ENCODE peak calls at places on chromosome 19, in five cellular contexts. V is mucosa of descending colon, Y is left lung, A is GM23338, F is IMR-90. X is an unnamed sample. For H3K4me1, the result is how much of the 10 kb centered on the place peaks cover.

GRCh38 chr19:37980419-37980975 is 73.5 kb downstream of the SIPA1L3 start:
- DNase-seq in Y (no peak), V (no peak), A (no peak), F (no peak), X (no peak)

GRCh38 chr19:35167251-35168119 is 12.9 kb downstream of the FXYD5 start:
- DNase-seq in A (no peak), Y (no peak), F (no peak), V (no peak), X (no peak)

GRCh38 chr19:17358395-17358794 is 18.7 kb downstream of the PLVAP start:
- DNase-seq in V (no peak), F (no peak), Y (no peak), A (no peak), X (no peak)

GRCh38 chr19:51572908-51573307 is 1.8 kb downstream of the ZNF175 start:
- DNase-seq in Y (no peak), V (no peak), F (peak), A (no peak), X (no peak)

GRCh38 chr19:38228491-38229439 is 4.7 kb upstream of the DPF1 start:
- DNase-seq in V (no peak), Y (no peak), A (peak), F (no peak), X (no peak)

GRCh38 chr19:29841209-29841558 is 29.4 kb downstream of the CCNE1 start:
- DNase-seq in F (no peak), V (no peak), Y (no peak), A (no peak), X (no peak)

GRCh38 chr19:43636121-43636683 is 3.4 kb downstream of the CADM4 start:
- DNase-seq in A (peak), V (no peak), Y (no peak), F (no peak), X (no peak)

GRCh38 chr19:45296365-45296764 is 26.3 kb downstream of the CKM start:
- DNase-seq in Y (no peak), A (no peak), F (no peak), V (no peak), X (no peak)

GRCh38 chr19:31154021-31154420 is 195.2 kb downstream of the TSHZ3 start:
- DNase-seq in Y (no peak), V (no peak), A (no peak), F (peak), X (no peak)

GRCh38 chr19:31054430-31054829 is 294.8 kb downstream of the TSHZ3 start:
- DNase-seq in V (peak), Y (peak), A (peak), F (peak), X (no peak)

GRCh38 chr19:13884726-13885591 is 8.0 kb downstream of the NANOS3 start:
- DNase-seq in A (no peak), Y (no peak), V (peak), F (no peak), X (peak)

GRCh38 chr19:31015778-31016177 is 333.5 kb downstream of the TSHZ3 start:
- DNase-seq in A (no peak), Y (no peak), V (no peak), F (no peak), X (no peak)

GRCh38 chr19:4061683-4062575 is 4.8 kb downstream of the ZBTB7A start:
- DNase-seq in F (no peak), V (peak), Y (peak), A (peak), X (peak)

GRCh38 chr19:51702103-51702753 is 9.1 kb downstream of the SPACA6 start:
- DNase-seq in Y (peak), F (peak), V (peak), A (peak), X (peak)

GRCh38 chr19:35090795-35091214 is 24.8 kb upstream of the FXYD3 start:
- DNase-seq in V (no peak), Y (no peak), A (peak), F (no peak), X (peak)

GRCh38 chr19:14383898-14384669 is 2.8 kb downstream of the ADGRE5 start:
- DNase-seq in V (peak), A (no peak), Y (peak), F (peak), X (no peak)

GRCh38 chr19:45507864-45508680 is 793 bp downstream of the VASP start:
- DNase-seq in Y (no peak), V (peak), F (no peak), A (peak), X (peak)

GRCh38 chr19:34900245-34900644 is 26.5 kb upstream of the ZNF30 start:
- DNase-seq in V (no peak), Y (no peak), F (no peak), A (no peak), X (no peak)

GRCh38 chr19:13848811-13849241 is 28.1 kb upstream of the NANOS3 start:
- DNase-seq in F (no peak), A (no peak), Y (no peak), V (peak), X (no peak)

GRCh38 chr19:34220472-34221063 is 33.8 kb upstream of the GARRE1 start:
- DNase-seq in F (peak), Y (peak), A (peak), V (peak), X (peak)

GRCh38 chr19:7778081-7778480 is 15.0 kb downstream of the CLEC4M start:
- DNase-seq in F (no peak), V (no peak), A (no peak), Y (no peak), X (no peak)

GRCh38 chr19:34365463-34366401 is 736 bp downstream of the GPI start:
- DNase-seq in F (peak), Y (peak), V (peak), A (peak), X (peak)

GRCh38 chr19:40444181-40445005 is at the start of gene SERTAD3:
- DNase-seq in V (peak), A (peak), F (peak), Y (peak), X (peak)

GRCh38 chr19:38149597-38149996 is 74.4 kb downstream of the DPF1 start:
- DNase-seq in F (peak), A (peak), V (no peak), Y (no peak), X (no peak)

GRCh38 chr19:34938886-34939285 is 12.2 kb downstream of the ZNF30 start:
- DNase-seq in F (no peak), A (no peak), Y (no peak), V (no peak), X (no peak)

GRCh38 chr19:15449620-15450527 is at the start of gene WIZ:
- DNase-seq in F (peak), Y (peak), V (peak), A (peak), X (peak)

GRCh38 chr19:19406878-19407639 is 1.6 kb downstream of the GATAD2A start:
- DNase-seq in A (no peak), V (peak), Y (peak), F (peak), X (peak)

GRCh38 chr19:17319473-17320238 is 10.3 kb downstream of the DDA1 start:
- DNase-seq in A (no peak), F (no peak), Y (no peak), V (no peak), X (no peak)

GRCh38 chr19:38617764-38618589 is at the start of gene MAP4K1:
- DNase-seq in V (peak), F (no peak), A (peak), Y (peak), X (no peak)

GRCh38 chr19:55423225-55423967 is 15.8 kb upstream of the UBE2S start:
- DNase-seq in V (no peak), A (no peak), F (no peak), Y (no peak), X (no peak)
- H3K4me1 ChIP-seq in V (under half), A (under half), F (under half), Y (under half), X (under half)

GRCh38 chr19:49421878-49422202 is 1.4 kb downstream of the PTH2 start:
- DNase-seq in A (no peak), F (no peak), V (no peak), Y (no peak), X (no peak)
- H3K4me3 ChIP-seq in A (peak), F (no peak), V (no peak), Y (no peak), X (no peak)

GRCh38 chr19:11052391-11052790 is 36.9 kb upstream of the LDLR start:
- DNase-seq in Y (no peak), V (no peak), F (no peak), A (no peak), X (no peak)

GRCh38 chr19:11058246-11059030 is 30.8 kb upstream of the LDLR start:
- DNase-seq in F (no peak), A (no peak), V (no peak), Y (no peak), X (no peak)

GRCh38 chr19:11054628-11055027 is 34.6 kb upstream of the LDLR start:
- DNase-seq in F (no peak), Y (no peak), A (no peak), V (no peak), X (no peak)

GRCh38 chr19:11050323-11051114 is 38.7 kb upstream of the LDLR start:
- DNase-seq in A (no peak), F (no peak), Y (no peak), V (no peak), X (no peak)

DNA sequence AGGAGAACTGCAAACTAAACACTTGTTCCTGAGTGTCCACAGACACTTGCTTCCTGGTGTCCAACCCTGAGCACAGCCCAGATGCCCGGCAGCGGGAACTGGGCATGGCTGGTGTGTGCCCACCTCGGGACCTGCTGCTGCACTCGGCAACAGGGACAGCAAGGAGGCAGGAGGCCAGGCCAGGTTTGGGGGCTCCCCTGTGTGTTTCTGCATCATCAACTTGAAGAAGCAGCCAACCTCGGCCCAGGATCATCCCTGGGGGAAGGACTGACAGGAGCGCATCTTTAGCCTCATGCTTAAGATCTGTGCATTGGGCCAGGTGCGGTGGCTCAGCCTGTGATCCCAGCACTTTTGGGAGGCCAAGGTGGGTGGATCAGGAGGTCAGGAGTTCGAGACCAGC is 35.1 kb upstream of the LDLR start:
- DNase-seq in F (no peak), V (no peak), A (no peak), Y (no peak), X (no peak)
- H3K4me1 ChIP-seq in F (under half), V (under half), A (under half), Y (under half), X (under half)

GRCh38 chr19:12750851-12751250 is 740 bp upstream of the BEST2 start:
- DNase-seq in A (no peak), V (no peak), Y (no peak), F (peak), X (no peak)

GRCh38 chr19:12754465-12755196 is 3.0 kb downstream of the BEST2 start:
- DNase-seq in F (no peak), V (no peak), A (peak), Y (no peak), X (no peak)

GRCh38 chr19:12749938-12750521 is 1.6 kb upstream of the BEST2 start:
- DNase-seq in F (peak), V (peak), Y (no peak), A (peak), X (no peak)

GRCh38 chr19:12751635-12752034 is at the start of gene BEST2:
- DNase-seq in A (peak), V (no peak), F (no peak), Y (no peak), X (no peak)

DNA sequence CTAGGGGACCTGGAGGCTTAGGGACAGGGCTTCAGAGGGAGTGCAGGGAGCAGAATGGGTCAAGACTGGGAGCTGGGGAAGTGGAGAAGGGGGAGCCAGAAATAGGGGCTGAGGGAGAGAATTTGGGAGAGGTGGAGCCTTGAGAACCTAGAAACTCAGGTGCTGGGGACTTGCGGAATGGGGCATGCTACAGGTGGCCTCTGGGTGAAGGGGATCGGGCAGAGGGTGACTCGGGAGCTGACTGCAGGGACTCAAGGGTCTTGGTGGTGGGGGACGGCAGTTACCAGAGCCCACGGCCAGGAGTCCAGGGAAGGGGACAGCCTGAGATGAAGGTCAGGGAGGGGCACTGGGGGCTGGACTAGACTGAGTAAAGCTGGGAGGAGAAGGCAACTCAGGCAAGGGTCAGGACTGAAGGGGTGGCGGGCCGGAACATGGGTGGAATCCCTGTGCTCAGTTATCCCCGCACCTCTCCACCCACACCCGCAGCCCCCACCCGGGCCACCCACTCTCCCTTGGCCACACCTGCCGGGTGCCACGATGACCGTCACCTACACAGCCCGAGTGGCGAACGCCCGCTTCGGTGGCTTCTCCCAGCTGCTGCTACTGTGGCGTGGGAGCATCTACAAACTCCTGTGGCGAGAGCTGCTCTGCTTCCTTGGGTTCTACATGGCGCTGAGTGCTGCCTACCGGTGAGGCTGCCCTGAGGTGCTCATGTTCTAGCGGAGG is 628 bp downstream of the BEST2 start:
- DNase-seq in V (no peak), Y (no peak), A (no peak), F (no peak), X (no peak)
- H3K4me3 ChIP-seq in V (no peak), Y (no peak), A (peak), F (no peak), X (no peak)

GRCh38 chr19:2044709-2045500 is 6.1 kb downstream of the MKNK2 start:
- DNase-seq in A (no peak), Y (no peak), V (no peak), F (no peak), X (no peak)
- H3K4me1 ChIP-seq in A (under half), Y (half or more), V (half or more), F (under half), X (half or more)

GRCh38 chr19:1855828-1856255 is 7.5 kb downstream of the KLF16 start:
- DNase-seq in V (no peak), A (no peak), F (peak), Y (peak), X (peak)
- H3K4me3 ChIP-seq in V (no peak), A (peak), F (peak), Y (peak), X (peak)

GRCh38 chr19:55644191-55644833 is 863 bp downstream of the ZNF581 start:
- DNase-seq in F (no peak), A (no peak), V (no peak), Y (no peak), X (no peak)
- H3K4me1 ChIP-seq in F (under half), A (under half), V (under half), Y (half or more), X (under half)

GRCh38 chr19:5914358-5914774 is 312 bp downstream of the CAPS start:
- DNase-seq in F (no peak), Y (no peak), A (no peak), V (no peak), X (no peak)
- H3K4me3 ChIP-seq in F (no peak), Y (no peak), A (no peak), V (no peak), X (no peak)

GRCh38 chr19:1164684-1165531 is 9.2 kb downstream of the SBNO2 start:
- DNase-seq in F (no peak), A (no peak), Y (no peak), V (no peak), X (no peak)
- H3K4me1 ChIP-seq in F (under half), A (under half), Y (half or more), V (under half), X (under half)

DNA sequence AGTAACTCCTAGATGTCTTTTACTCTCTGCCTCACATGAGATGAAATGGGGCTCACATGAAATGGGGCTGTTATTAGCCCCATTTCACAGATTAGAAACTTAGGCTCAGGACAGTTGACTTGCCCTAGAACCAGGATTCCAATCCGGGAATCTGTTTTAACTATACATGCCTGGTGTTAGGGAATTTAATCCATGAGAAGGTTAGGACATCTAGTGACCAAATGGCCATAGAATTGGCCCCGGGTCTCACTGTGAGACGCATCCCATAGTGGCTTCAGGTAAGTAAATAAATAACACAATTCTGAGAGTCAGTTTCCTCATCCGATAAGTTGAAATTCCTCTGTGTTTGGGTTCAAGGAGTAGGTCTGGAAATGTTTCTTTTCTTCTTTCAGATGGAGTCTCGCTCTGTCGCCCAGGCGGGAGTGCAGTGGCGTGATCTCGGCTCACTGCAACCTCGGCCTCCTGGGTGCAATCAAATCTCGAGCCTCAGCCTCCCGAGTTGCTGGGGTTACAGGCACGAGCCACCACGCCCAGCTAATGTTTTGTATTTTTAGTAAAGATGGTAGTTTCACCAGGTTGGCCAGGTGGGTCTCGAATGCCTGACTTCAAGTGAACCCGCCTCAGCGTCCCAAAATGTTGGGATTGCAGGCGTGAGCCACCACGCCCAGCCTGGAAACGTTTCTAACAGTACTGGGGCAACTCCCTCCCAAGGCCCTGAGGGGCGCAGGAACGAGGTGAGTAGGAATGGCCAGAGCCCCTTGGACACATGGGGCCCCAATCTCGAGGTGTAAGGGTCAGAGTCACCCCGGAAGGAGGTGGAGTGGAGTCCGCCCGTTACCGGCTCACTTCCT is 1.2 kb upstream of the ZNF574 start:
- DNase-seq in F (no peak), V (peak), A (peak), Y (no peak), X (no peak)
- H3K4me3 ChIP-seq in F (peak), V (peak), A (peak), Y (peak), X (peak)

X was measured in right lobe of liver.